ENCODE peak calls at places on chromosomes 16 and 17, in ten cellular contexts. D, F, U, L, W, G, T, A, M and P are unnamed samples.
A peak's percentile ranks its signal among the peaks of the same experiment; 100 is the strongest.

GRCh38 chr16:64993464-64993863 is 128.4 kb downstream of the CDH11 start:
- DNase-seq in D (no peak), F (no peak), U (no peak), L (no peak), W (no peak), G (no peak), T (no peak), A (no peak), M (no peak), P (no peak)

GRCh38 chr16:3807425-3808123 is 72.9 kb downstream of the CREBBP start:
- DNase-seq in D (no peak), F (no peak), U (no peak), L (no peak), W (no peak), G (no peak), T (no peak), A (no peak), M (no peak), P (no peak)

GRCh38 chr16:12553191-12553590 is 250.5 kb downstream of the CPPED1 start:
- DNase-seq in D (no peak), F (no peak), U (no peak), L (no peak), W (no peak), G (peak; percentile 21), T (no peak), A (no peak), M (no peak), P (no peak)

GRCh38 chr16:29664133-29664912 is 1.3 kb downstream of the SPN start:
- DNase-seq in D (no peak), F (no peak), U (peak; percentile 38), L (no peak), W (no peak), G (no peak), T (peak; percentile 52), A (no peak), M (no peak), P (no peak)

GRCh38 chr16:19235886-19236285 is 49.6 kb upstream of the CLEC19A start:
- DNase-seq in D (no peak), F (no peak), U (no peak), L (no peak), W (no peak), G (no peak), T (no peak), A (no peak), M (no peak), P (no peak)

GRCh38 chr16:1357906-1358566 is 6.3 kb downstream of the GNPTG start:
- DNase-seq in D (no peak), F (no peak), U (no peak), L (no peak), W (no peak), G (no peak), T (no peak), A (no peak), M (no peak), P (no peak)

GRCh38 chr17:50620848-50621247 is 13.8 kb upstream of the ABCC3 start:
- DNase-seq in D (no peak), F (peak; percentile 53), U (no peak), L (no peak), W (no peak), G (no peak), T (no peak), A (no peak), M (no peak), P (no peak)

GRCh38 chr16:66948034-66948821 is 12.8 kb upstream of the CES3 start:
- DNase-seq in D (no peak), F (no peak), U (no peak), L (no peak), W (no peak), G (no peak), T (no peak), A (no peak), M (no peak), P (no peak)

GRCh38 chr17:19320876-19321275 is 41.6 kb downstream of the B9D1 start:
- DNase-seq in D (no peak), F (no peak), U (no peak), L (no peak), W (no peak), G (no peak), T (no peak), A (no peak), M (no peak), P (no peak)

GRCh38 chr16:14286381-14287230 is 215.5 kb downstream of the MRTFB start:
- DNase-seq in D (no peak), F (peak; percentile 64), U (no peak), L (no peak), W (no peak), G (no peak), T (peak; percentile 25), A (peak; percentile 57), M (no peak), P (peak; percentile 18)

GRCh38 chr16:75252946-75253911 is 1.8 kb upstream of the BCAR1 start:
- DNase-seq in D (no peak), F (peak; percentile 99), U (no peak), L (no peak), W (no peak), G (no peak), T (no peak), A (peak; percentile 89), M (peak; percentile 98), P (no peak)

GRCh38 chr17:18245038-18245776 is 13.3 kb downstream of the FLII start:
- DNase-seq in D (no peak), F (no peak), U (no peak), L (no peak), W (no peak), G (no peak), T (no peak), A (no peak), M (no peak), P (no peak)

GRCh38 chr16:9316615-9317014 is 225.2 kb downstream of the HAPSTR1 start:
- DNase-seq in D (no peak), F (no peak), U (no peak), L (no peak), W (no peak), G (no peak), T (no peak), A (no peak), M (no peak), P (no peak)

GRCh38 chr17:49588312-49588711 is 12.6 kb downstream of the NXPH3 start:
- DNase-seq in D (no peak), F (no peak), U (no peak), L (no peak), W (no peak), G (no peak), T (no peak), A (no peak), M (no peak), P (no peak)
- H3K4me3 ChIP-seq in D (no peak overlapping the region), F (no peak overlapping the region), U (no peak overlapping the region), L (no peak overlapping the region), W (no peak overlapping the region), G (no peak overlapping the region), T (no peak overlapping the region), A (no peak overlapping the region), M (no peak overlapping the region), P (no peak overlapping the region)

DNA sequence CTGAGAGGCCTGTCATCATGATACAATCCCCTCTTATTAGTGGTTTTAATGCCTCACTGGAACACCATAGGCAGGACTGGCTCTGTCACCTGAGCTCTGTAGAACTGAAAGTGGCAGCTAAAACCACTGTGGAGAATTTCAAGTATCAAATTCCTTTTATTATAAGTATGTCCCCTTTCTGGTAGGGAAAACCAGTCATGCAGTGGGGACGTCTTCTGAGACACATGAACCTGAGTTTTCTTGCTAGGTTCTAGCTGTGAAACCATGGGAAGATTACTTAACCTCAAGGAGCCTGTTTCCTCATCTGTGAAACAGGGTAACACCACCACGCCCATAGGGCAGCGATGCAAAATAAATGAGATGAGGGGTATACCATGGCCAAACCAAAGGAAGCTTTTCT is 4.7 kb downstream of the VAC14 start:
- DNase-seq in D (no peak), F (no peak), U (no peak), L (no peak), W (no peak), G (no peak), T (no peak), A (no peak), M (no peak), P (no peak)
- H3K4me3 ChIP-seq in D (no peak overlapping the region), F (no peak overlapping the region), U (no peak overlapping the region), L (no peak overlapping the region), W (no peak overlapping the region), G (no peak overlapping the region), T (no peak overlapping the region), A (no peak overlapping the region), M (no peak overlapping the region), P (no peak overlapping the region)

GRCh38 chr17:2708585-2709172 is 2.9 kb downstream of the CLUH start:
- DNase-seq in D (no peak), F (no peak), U (no peak), L (no peak), W (no peak), G (no peak), T (no peak), A (no peak), M (no peak), P (no peak)
- H3K4me3 ChIP-seq in D (peak overlapping the region; percentile 98), F (no peak overlapping the region), U (no peak overlapping the region), L (no peak overlapping the region), W (no peak overlapping the region), G (peak overlapping the region; percentile 59), T (no peak overlapping the region), A (no peak overlapping the region), M (no peak overlapping the region), P (no peak overlapping the region)

DNA sequence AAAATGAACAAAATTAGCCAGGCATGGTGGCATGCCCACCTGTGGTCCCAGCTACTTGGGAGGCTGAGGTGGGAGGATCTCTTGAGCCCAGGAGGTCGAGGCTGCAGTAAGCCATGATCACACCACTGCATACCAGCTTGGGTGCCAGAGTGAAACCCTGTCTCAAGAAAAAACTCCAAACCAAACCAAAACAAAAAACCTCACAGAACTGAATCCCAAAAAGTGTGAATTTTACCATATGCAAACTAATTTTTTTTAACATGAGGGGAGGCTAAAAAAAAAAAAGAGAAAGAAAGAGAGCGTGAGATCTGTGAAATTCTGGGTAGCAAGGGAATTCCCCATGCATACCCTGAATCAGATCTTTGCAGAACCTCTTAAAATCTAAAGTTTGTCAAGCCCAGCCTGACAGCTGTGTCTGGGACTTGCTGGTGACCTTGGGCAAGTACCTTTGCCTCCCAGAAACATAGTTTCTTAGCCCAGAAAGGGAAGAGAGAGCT is 17.1 kb upstream of the CDH1 start:
- DNase-seq in D (no peak), F (no peak), U (no peak), L (no peak), W (no peak), G (no peak), T (no peak), A (no peak), M (no peak), P (no peak)
- H3K4me3 ChIP-seq in D (no peak overlapping the region), F (no peak overlapping the region), U (no peak overlapping the region), L (no peak overlapping the region), W (no peak overlapping the region), G (no peak overlapping the region), T (no peak overlapping the region), A (no peak overlapping the region), M (no peak overlapping the region), P (no peak overlapping the region)

GRCh38 chr16:56518435-56518834 is 1.4 kb downstream of the BBS2 start:
- DNase-seq in D (no peak), F (no peak), U (no peak), L (no peak), W (no peak), G (no peak), T (no peak), A (no peak), M (no peak), P (no peak)
- H3K4me3 ChIP-seq in D (no peak overlapping the region), F (no peak overlapping the region), U (no peak overlapping the region), L (no peak overlapping the region), W (no peak overlapping the region), G (peak overlapping the region; percentile 36), T (no peak overlapping the region), A (no peak overlapping the region), M (no peak overlapping the region), P (no peak overlapping the region)